ENCODE peak calls at places on chromosome 5, in eight cellular contexts. L, T, D, C, Q, Z, F and E are unnamed samples.

GRCh38 chr5:64637144-64637543 is 53.2 kb upstream of the SHISAL2B start:
- DNase-seq in L (no peak), T (no peak), D (no peak), C (no peak), Q (no peak), Z (no peak), F (no peak), E (no peak)

GRCh38 chr5:1652873-1653707 is 129.3 kb upstream of the LPCAT1 start:
- DNase-seq in L (no peak), T (no peak), D (no peak), C (no peak), Q (no peak), Z (no peak), F (no peak), E (no peak)

GRCh38 chr5:142122116-142122515 is 13.5 kb downstream of the NDFIP1 start:
- DNase-seq in L (no peak), T (no peak), D (no peak), C (no peak), Q (no peak), Z (no peak), F (peak; percentile 12), E (no peak)

GRCh38 chr5:97979740-97980139 is 793.7 kb upstream of the RGMB start:
- DNase-seq in L (no peak), T (no peak), D (no peak), C (no peak), Q (no peak), Z (no peak), F (peak; percentile 77), E (no peak)

GRCh38 chr5:154646841-154647759 is 108.1 kb upstream of the LARP1 start:
- DNase-seq in L (peak; percentile 17), T (peak; percentile 28), D (peak; percentile 81), C (no peak), Q (peak; percentile 78), Z (no peak), F (peak; percentile 12), E (peak; percentile 81)

GRCh38 chr5:107118184-107118902 is 552.4 kb downstream of the EFNA5 start:
- DNase-seq in L (no peak), T (no peak), D (no peak), C (no peak), Q (no peak), Z (no peak), F (no peak), E (no peak)

GRCh38 chr5:34735436-34736426 is 79.6 kb downstream of the RAI14 start:
- DNase-seq in L (no peak), T (no peak), D (no peak), C (no peak), Q (no peak), Z (no peak), F (peak; percentile 80), E (no peak)

GRCh38 chr5:124923131-124923530 is 176.7 kb upstream of the ZNF608 start:
- DNase-seq in L (no peak), T (no peak), D (no peak), C (no peak), Q (no peak), Z (no peak), F (peak; percentile 24), E (no peak)

GRCh38 chr5:37495668-37496067 is 116.5 kb downstream of the WDR70 start:
- DNase-seq in L (no peak), T (no peak), D (no peak), C (no peak), Q (no peak), Z (no peak), F (peak; percentile 89), E (no peak)

GRCh38 chr5:33725846-33726245 is 165.9 kb downstream of the ADAMTS12 start:
- DNase-seq in L (no peak), T (no peak), D (no peak), C (no peak), Q (no peak), Z (no peak), F (peak; percentile 35), E (no peak)

GRCh38 chr5:72628771-72629313 is 121.6 kb upstream of the ZNF366 start:
- DNase-seq in L (no peak), T (no peak), D (no peak), C (no peak), Q (no peak), Z (no peak), F (peak; percentile 14), E (no peak)

GRCh38 chr5:179803651-179804598 is 2.7 kb downstream of the MGAT4B start:
- DNase-seq in L (no peak), T (peak; percentile 38), D (no peak), C (no peak), Q (no peak), Z (no peak), F (peak; percentile 41), E (no peak)

GRCh38 chr5:138092301-138092700 is 8.5 kb downstream of the WNT8A start:
- DNase-seq in L (no peak), T (no peak), D (no peak), C (no peak), Q (no peak), Z (no peak), F (no peak), E (no peak)

GRCh38 chr5:144711172-144711571 is 540.5 kb downstream of the KCTD16 start:
- DNase-seq in L (no peak), T (no peak), D (no peak), C (no peak), Q (no peak), Z (no peak), F (no peak), E (no peak)

GRCh38 chr5:1973391-1974013 is 90.8 kb upstream of the IRX4 start:
- DNase-seq in L (peak; percentile 28), T (no peak), D (no peak), C (no peak), Q (no peak), Z (peak; percentile 60), F (no peak), E (no peak)

DNA sequence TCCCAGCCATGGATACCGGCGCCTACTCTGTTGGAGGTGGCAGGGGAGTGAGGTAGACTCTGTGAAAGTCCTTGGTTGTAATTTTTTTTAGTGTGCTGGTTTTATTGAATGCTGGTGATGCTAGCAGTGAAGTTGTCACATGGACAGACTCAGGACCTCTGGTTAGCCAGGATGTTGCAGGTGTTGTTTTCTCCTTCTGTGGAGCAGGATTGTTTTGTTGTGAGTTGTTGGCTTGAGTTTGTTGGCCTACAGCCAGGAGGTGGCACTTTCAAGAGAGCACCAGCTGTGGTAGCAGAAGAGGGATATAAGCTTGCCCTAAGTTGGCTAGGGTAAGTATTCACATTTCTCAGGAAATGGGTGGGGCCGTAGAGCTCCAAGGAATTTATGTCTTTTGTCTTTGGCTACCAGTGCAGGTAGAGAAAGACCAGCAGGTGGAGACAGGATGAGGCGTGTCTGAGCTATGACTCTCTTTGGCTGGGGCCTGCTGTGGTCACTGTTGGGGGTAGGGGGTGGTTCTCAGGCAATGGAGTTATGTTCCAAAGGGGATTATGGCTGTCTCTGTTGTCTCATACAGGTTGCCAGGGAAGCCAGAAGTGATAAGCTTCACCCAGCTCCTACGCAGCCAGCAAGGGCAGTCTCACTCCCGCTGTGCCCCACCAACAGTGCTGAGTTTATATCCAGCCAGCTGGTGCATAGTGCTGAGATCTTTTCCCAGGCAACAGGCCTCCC is 248.7 kb downstream of the TAF11L14 start:
- DNase-seq in L (no peak), T (no peak), D (no peak), C (no peak), Q (no peak), Z (peak; percentile 10), F (no peak), E (no peak)
- TF ChIP-seq CTCF in L (no peak), T (no peak), D (no peak), C (no peak), Q (no peak), Z (no peak), F (no peak), E (no peak)

DNA sequence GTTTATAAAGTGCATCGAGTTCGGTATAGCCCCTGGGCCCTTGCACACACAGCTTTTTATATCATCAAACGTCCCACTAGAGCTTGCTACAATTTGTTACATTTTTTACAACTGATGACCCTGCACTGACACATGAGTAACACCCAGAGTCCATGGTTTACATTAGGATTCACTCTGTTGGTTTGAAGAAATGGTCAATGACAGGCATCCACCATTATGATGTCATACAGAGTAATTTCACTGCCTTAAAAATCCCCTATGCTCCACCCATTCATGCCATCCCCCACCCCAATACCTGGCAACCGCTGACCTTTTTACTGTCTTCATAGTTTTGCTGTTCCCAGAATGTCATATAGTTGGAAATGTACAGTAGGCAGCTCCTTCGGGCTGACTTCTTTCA is 130.2 kb downstream of the MED10 start:
- DNase-seq in L (no peak), T (no peak), D (no peak), C (no peak), Q (no peak), Z (no peak), F (no peak), E (no peak)
- H3K4me1 ChIP-seq in L (no peaks in the 10 kb centered on the region), T (no peaks in the 10 kb centered on the region), D (no peaks in the 10 kb centered on the region), C (no peaks in the 10 kb centered on the region), Q (no peaks in the 10 kb centered on the region), Z (no peaks in the 10 kb centered on the region), F (no peaks in the 10 kb centered on the region), E (no peaks in the 10 kb centered on the region)

GRCh38 chr5:143435207-143435657 is 31.7 kb upstream of the NR3C1 start:
- DNase-seq in L (no peak), T (no peak), D (no peak), C (no peak), Q (peak; percentile 16), Z (no peak), F (peak; percentile 30), E (peak; percentile 30)
- TF ChIP-seq POLR2A in L (no peak), T (no peak), D (no peak), C (no peak), Q (no peak), Z (no peak), F (no peak), E (no peak)

DNA sequence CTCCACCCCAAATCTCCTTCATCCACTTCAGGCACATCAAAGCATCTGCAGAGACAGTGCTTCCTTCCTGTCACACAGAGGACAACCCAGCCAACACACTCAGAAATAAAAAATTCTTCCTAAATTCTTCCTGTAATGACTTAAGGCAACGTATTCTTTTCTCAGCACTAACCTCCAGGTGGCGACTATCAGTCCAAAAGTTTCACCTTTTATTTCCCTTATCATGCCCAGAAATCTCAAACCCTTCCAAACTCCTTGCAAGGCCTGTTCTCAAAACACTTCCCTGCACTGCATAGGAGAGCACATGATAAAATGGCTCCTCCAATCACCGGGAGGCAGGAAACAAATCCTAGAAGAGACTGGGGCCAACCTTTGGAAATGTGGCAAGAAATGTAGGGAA is 35.1 kb downstream of the SLIT3 start:
- DNase-seq in L (no peak), T (no peak), D (no peak), C (no peak), Q (no peak), Z (no peak), F (peak; percentile 2), E (no peak)
- TF ChIP-seq CTCF in L (no peak), T (no peak), D (no peak), C (peak; percentile 36), Q (no peak), Z (no peak), F (peak; percentile 20), E (peak; percentile 25)

GRCh38 chr5:132474881-132475511 is 15.6 kb downstream of the IRF1 start:
- DNase-seq in L (peak; percentile 14), T (no peak), D (peak; percentile 24), C (no peak), Q (peak; percentile 9), Z (no peak), F (no peak), E (peak; percentile 1)
- H3K4me1 ChIP-seq in L (no peaks in the 10 kb centered on the region), T (peaks cover 18% of the 10 kb centered on the region), D (peaks cover 41% of the 10 kb centered on the region), C (peaks cover 10% of the 10 kb centered on the region), Q (peaks cover 35% of the 10 kb centered on the region), Z (no peaks in the 10 kb centered on the region), F (peaks cover 3% of the 10 kb centered on the region), E (peaks cover 8% of the 10 kb centered on the region)